ENCODE peak calls at places on chromosomes 3 and 15, in ten cellular contexts. S is stomach, D is spleen, J is heart left ventricle, L is A549, B is tibial nerve, F is HCT116, P is uterus, H is esophagus squamous epithelium, I is body of pancreas. Q is an unnamed sample.

GRCh38 chr15:80433836-80434235 is 29.7 kb downstream of the ARNT2 start:
- DNase-seq in S (no peak), D (no peak), J (no peak), L (no peak), B (no peak), F (no peak), P (no peak), H (no peak), I (no peak), Q (no peak)

GRCh38 chr3:72290859-72291641 is 506.1 kb upstream of the PROK2 start:
- DNase-seq in S (no peak), D (no peak), J (no peak), L (no peak), B (no peak), F (no peak), P (no peak), H (no peak), I (no peak), Q (no peak)

GRCh38 chr15:98609144-98609852 is 39.0 kb upstream of the IGF1R start:
- DNase-seq in S (no peak), D (no peak), J (no peak), L (no peak), B (no peak), F (peak), P (no peak), H (no peak), I (no peak), Q (no peak)

GRCh38 chr3:112810561-112810960 is 36.1 kb downstream of the CD200R1L start:
- DNase-seq in S (no peak), D (no peak), J (no peak), L (no peak), B (no peak), F (no peak), P (no peak), H (no peak), I (no peak), Q (no peak)

GRCh38 chr3:107950413-107950812 is 140.4 kb downstream of the CD47 start:
- DNase-seq in S (no peak), D (no peak), J (no peak), L (no peak), B (no peak), F (no peak), P (no peak), H (no peak), I (no peak), Q (no peak)

GRCh38 chr3:151538706-151539403 is 78.0 kb upstream of the IGSF10 start:
- DNase-seq in S (no peak), D (no peak), J (no peak), L (no peak), B (peak), F (no peak), P (peak), H (no peak), I (peak), Q (no peak)

GRCh38 chr15:35460616-35461015 is 85.3 kb downstream of the DPH6 start:
- DNase-seq in S (no peak), D (no peak), J (no peak), L (no peak), B (no peak), F (no peak), P (no peak), H (no peak), I (no peak), Q (no peak)

GRCh38 chr3:105686324-105686897 is 182.4 kb downstream of the CBLB start:
- DNase-seq in S (no peak), D (no peak), J (no peak), L (peak), B (no peak), F (peak), P (no peak), H (no peak), I (no peak), Q (peak)

GRCh38 chr15:83585770-83586169 is 68.2 kb upstream of the ADAMTSL3 start:
- DNase-seq in S (no peak), D (no peak), J (no peak), L (no peak), B (no peak), F (no peak), P (no peak), H (no peak), I (no peak), Q (no peak)

GRCh38 chr15:74542192-74543042 is 1.4 kb downstream of the ARID3B start:
- DNase-seq in S (no peak), D (no peak), J (no peak), L (no peak), B (no peak), F (no peak), P (no peak), H (no peak), I (no peak), Q (no peak)

GRCh38 chr3:54653456-54654195 is 274.2 kb downstream of the LRTM1 start:
- DNase-seq in S (no peak), D (no peak), J (no peak), L (no peak), B (no peak), F (no peak), P (no peak), H (no peak), I (no peak), Q (no peak)

GRCh38 chr3:147799601-147800000 is 390.4 kb downstream of the ZIC1 start:
- DNase-seq in S (no peak), D (no peak), J (no peak), L (no peak), B (no peak), F (no peak), P (no peak), H (no peak), I (no peak), Q (no peak)

DNA sequence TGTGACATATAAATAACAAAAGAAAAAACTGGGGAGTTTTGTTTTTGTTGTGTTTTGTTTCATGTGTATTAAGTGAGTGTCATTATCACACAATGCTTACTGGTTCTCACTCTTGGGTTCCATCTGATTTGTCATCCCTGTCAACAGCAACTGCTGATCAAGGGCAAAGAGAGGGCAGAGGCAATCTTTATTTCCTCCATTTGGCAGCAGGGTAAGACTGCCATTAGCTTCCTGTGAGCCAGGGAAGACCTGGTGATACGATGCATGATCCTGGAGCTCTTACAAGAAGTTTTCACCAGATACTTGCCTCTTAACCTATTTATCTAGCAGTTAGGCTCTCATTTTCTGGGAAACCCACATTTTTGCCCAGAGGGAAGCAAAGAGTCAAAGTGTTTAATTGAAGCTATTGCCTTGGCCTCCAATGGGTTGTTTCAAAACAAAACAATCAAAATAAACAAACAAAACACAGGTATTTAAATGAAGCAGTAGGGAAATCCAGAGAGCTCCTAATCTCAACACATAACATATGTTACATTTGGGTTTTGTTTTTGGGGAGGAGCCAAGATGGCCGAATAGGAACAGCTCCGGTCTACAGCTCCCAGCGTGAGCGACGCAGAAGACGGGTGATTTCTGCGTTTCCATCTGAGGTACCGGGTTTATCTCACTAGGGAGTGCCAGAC is 529.8 kb downstream of the MAGI1 start:
- DNase-seq in S (no peak), D (no peak), J (no peak), L (no peak), B (no peak), F (no peak), P (no peak), H (no peak), I (no peak), Q (no peak)
- TF ChIP-seq POLR2A in S (no peak), D (no peak), J (no peak), L (no peak), B (no peak), F (no peak), P (no peak), H (no peak), I (no peak), Q (no peak)

DNA sequence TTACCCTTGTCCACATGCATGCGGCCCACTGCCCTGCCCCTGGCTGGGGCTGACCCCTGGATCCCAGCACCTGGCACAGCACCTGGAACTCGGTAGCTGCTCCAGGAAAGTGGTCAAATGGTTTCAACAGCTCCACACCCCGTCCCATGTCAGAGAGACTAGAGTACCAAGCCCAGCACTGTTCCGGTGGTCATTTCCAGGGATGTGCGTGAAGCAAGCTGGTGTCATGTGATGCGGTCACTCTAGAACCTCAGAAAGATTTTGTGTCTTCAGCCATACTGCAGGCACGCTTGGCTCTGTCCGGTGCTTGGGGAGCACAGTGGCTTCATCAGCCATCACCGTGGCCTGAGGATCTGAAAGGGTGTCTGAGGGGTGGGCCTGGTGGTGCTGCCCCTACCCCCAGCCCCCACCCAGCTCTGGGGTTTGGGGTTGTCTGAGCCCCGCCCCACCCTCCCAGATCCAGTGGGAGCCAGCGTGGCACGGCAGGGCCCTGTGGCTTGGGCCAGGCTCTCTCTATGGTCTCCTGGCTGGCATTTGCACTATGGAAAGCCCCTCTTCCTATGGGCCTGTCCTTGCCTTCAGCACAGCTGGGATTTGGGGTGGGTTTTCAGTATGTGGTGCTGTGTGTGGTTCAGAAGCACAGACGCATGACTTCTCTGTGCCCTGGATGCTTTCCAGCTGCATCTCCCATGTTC is 15.3 kb downstream of the APBA2 start:
- DNase-seq in S (no peak), D (peak), J (no peak), L (no peak), B (no peak), F (no peak), P (no peak), H (no peak), I (no peak), Q (no peak)
- TF ChIP-seq POLR2A in S (no peak), D (no peak), J (no peak), L (no peak), B (no peak), F (no peak), P (no peak), H (no peak), I (no peak), Q (no peak)

GRCh38 chr3:194687638-194688206 is 2.0 kb downstream of the FAM43A start:
- DNase-seq in S (peak), D (peak), J (peak), L (peak), B (peak), F (no peak), P (peak), H (no peak), I (peak), Q (peak)
- TF ChIP-seq POLR2A in S (no peak), D (peak), J (no peak), L (no peak), B (no peak), F (no peak), P (no peak), H (no peak), I (peak), Q (no peak)

GRCh38 chr15:65856821-65857455 is 12.4 kb upstream of the RAB11A start:
- DNase-seq in S (peak), D (peak), J (peak), L (peak), B (peak), F (peak), P (peak), H (no peak), I (peak), Q (no peak)

GRCh38 chr15:65867244-65867643 is 2.0 kb upstream of the RAB11A start:
- DNase-seq in S (no peak), D (no peak), J (no peak), L (no peak), B (no peak), F (no peak), P (no peak), H (no peak), I (no peak), Q (no peak)

GRCh38 chr15:65863106-65863505 is 6.2 kb upstream of the RAB11A start:
- DNase-seq in S (no peak), D (no peak), J (no peak), L (no peak), B (no peak), F (no peak), P (no peak), H (no peak), I (no peak), Q (no peak)

GRCh38 chr15:65857718-65858402 is 11.4 kb upstream of the RAB11A start:
- DNase-seq in S (no peak), D (no peak), J (no peak), L (no peak), B (no peak), F (no peak), P (no peak), H (no peak), I (no peak), Q (no peak)

DNA sequence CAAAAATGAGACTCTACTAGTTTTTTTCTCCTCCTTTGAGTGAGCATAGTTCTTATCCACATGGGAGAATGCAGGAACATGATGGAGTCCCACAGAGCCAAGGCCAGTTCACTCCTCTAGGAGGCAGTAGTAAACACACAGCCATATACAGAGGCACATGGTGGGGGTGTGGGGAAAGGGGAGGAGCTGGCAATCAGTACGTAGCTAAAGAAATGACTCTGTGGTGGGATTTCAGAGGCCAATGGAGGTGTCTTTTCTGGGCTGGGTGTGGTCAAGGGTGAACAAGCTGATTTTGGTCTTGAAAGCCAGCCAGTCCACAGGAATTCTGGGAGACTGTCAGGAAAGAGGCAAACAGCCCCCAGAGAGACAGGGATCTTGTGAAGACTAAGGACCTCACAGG is 6.6 kb upstream of the RAB11A start:
- DNase-seq in S (peak), D (no peak), J (no peak), L (peak), B (no peak), F (peak), P (no peak), H (no peak), I (peak), Q (no peak)
- TF ChIP-seq POLR2A in S (no peak), D (no peak), J (no peak), L (no peak), B (no peak), F (no peak), P (no peak), H (no peak), I (no peak), Q (no peak)

DNA sequence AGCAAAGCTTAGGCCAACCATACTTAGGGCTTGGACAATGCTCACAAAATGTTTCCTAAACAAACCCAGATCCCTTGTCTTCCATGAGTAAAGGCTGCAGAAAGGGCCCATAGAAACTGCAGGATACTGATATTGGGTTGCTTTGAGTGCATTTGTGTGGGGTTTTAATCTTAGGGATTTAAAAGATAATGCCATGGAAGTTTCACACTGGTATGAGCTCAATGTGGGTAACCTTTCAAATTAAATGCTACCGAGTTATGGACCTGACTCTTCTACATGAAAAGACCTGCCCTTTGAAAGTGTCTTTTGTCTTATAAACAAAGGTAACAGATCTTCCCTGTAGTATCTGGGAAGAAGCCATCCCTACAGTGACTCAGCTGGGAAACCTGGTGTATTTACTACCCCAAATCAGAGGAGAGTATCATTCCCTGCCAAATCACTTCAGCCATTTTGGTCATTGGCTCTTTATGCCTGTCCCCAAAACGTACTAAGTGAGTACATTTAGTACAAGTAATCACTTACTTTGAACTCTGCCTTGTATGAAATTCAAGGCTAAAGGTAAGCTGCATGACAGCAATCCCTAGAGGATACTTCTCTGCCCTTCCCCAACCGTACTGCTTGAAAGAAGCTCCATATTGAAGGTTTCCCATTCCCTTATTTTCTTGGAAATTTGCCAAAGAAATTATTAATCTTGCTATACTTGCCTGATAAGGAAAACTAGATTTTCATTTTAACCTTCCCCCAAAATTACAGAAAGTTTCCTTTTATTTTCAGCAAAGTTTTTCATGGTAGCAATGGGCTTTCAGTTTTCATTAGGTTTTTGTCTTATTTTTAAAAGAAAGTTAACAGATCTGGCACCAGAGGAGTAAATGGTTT is 7.2 kb downstream of the TM4SF1 start:
- DNase-seq in S (no peak), D (no peak), J (no peak), L (peak), B (no peak), F (no peak), P (no peak), H (no peak), I (no peak), Q (no peak)
- TF ChIP-seq POLR2A in S (no peak), D (no peak), J (no peak), L (no peak), B (no peak), F (no peak), P (no peak), H (no peak), I (no peak), Q (no peak)

DNA sequence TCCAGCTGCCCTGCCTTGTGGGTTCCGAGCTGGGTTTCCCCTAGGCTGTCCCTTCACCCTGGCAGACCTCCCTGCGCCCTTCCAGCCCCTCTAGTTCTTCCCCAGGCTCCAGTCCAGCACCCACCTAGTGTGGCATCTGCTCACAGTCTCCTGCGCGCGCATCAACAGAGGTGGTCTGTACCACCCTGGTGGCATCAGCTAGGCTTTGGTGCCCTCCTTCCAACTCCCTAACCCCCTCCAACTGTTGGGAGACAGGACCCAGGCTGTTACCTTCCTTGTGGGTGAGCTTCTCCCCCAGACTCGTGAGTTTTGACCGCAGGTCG is 8.0 kb downstream of the CALML4 start:
- DNase-seq in S (no peak), D (no peak), J (no peak), L (no peak), B (no peak), F (no peak), P (no peak), H (no peak), I (no peak), Q (no peak)
- TF ChIP-seq POLR2A in S (no peak), D (no peak), J (no peak), L (no peak), B (no peak), F (no peak), P (no peak), H (no peak), I (no peak), Q (peak)

GRCh38 chr3:171833775-171834460 is 9.2 kb upstream of the TMEM212 start:
- DNase-seq in S (no peak), D (no peak), J (no peak), L (peak), B (no peak), F (no peak), P (no peak), H (no peak), I (no peak), Q (no peak)

GRCh38 chr3:171834461-171834801 is 8.7 kb upstream of the TMEM212 start:
- DNase-seq in S (no peak), D (no peak), J (no peak), L (no peak), B (no peak), F (no peak), P (no peak), H (no peak), I (no peak), Q (no peak)

GRCh38 chr3:171835116-171835515 is 8.0 kb upstream of the TMEM212 start:
- DNase-seq in S (no peak), D (no peak), J (no peak), L (no peak), B (no peak), F (no peak), P (no peak), H (no peak), I (no peak), Q (no peak)

GRCh38 chr3:171836836-171837235 is 6.3 kb upstream of the TMEM212 start:
- DNase-seq in S (no peak), D (no peak), J (no peak), L (no peak), B (no peak), F (no peak), P (no peak), H (no peak), I (no peak), Q (no peak)

GRCh38 chr3:171835613-171836012 is 7.5 kb upstream of the TMEM212 start:
- DNase-seq in S (no peak), D (no peak), J (no peak), L (no peak), B (no peak), F (no peak), P (no peak), H (no peak), I (no peak), Q (no peak)
- TF ChIP-seq POLR2A in S (no peak), D (no peak), J (no peak), L (no peak), B (no peak), F (no peak), P (no peak), H (no peak), I (no peak), Q (no peak)

GRCh38 chr15:64381000-64381751 is at the start of gene PCLAF:
- DNase-seq in S (peak), D (peak), J (peak), L (peak), B (peak), F (peak), P (peak), H (peak), I (peak), Q (peak)
- TF ChIP-seq POLR2A in S (no peak), D (no peak), J (no peak), L (peak), B (no peak), F (peak), P (no peak), H (no peak), I (no peak), Q (peak)

Q was measured in GM12891.